ENCODE peak calls at places on chromosomes 13 and 19, in four cellular contexts. One of them, this sample, is unnamed.

GRCh38 chr19:811511-812048 is 10.2 kb downstream of the PLPPR3 start:
- DNase-seq in naive thymus-derived CD4-positive, alpha-beta T cell: no peak
- DNase-seq in NCI-H1105: no peak
- DNase-seq in iPS-NIHi11: peak; percentile 42
- DNase-seq in this sample: no peak

GRCh38 chr13:30477346-30478235 is 11.9 kb upstream of the HMGB1 start:
- DNase-seq in iPS-NIHi11: no peak
- DNase-seq in NCI-H1105: no peak
- DNase-seq in naive thymus-derived CD4-positive, alpha-beta T cell: no peak
- DNase-seq in this sample: no peak

GRCh38 chr19:50703915-50704548 is 15.6 kb downstream of the SHANK1 start:
- DNase-seq in NCI-H1105: peak; percentile 26
- DNase-seq in naive thymus-derived CD4-positive, alpha-beta T cell: no peak
- DNase-seq in iPS-NIHi11: peak; percentile 53
- DNase-seq in this sample: peak; percentile 80

GRCh38 chr13:98487522-98487921 is 89.4 kb downstream of the STK24 start:
- DNase-seq in NCI-H1105: no peak
- DNase-seq in iPS-NIHi11: no peak
- DNase-seq in naive thymus-derived CD4-positive, alpha-beta T cell: no peak
- DNase-seq in this sample: no peak

GRCh38 chr13:29707876-29708543 is 112.5 kb upstream of the SLC7A1 start:
- DNase-seq in iPS-NIHi11: peak; percentile 76
- DNase-seq in NCI-H1105: no peak
- DNase-seq in naive thymus-derived CD4-positive, alpha-beta T cell: no peak
- DNase-seq in this sample: peak; percentile 37

GRCh38 chr13:23159587-23160240 is 21.1 kb upstream of the SGCG start:
- DNase-seq in iPS-NIHi11: peak; percentile 71
- DNase-seq in naive thymus-derived CD4-positive, alpha-beta T cell: no peak
- DNase-seq in NCI-H1105: no peak
- DNase-seq in this sample: peak; percentile 88

GRCh38 chr13:94617389-94618000 is 15.8 kb downstream of the GPR180 start:
- DNase-seq in naive thymus-derived CD4-positive, alpha-beta T cell: no peak
- DNase-seq in iPS-NIHi11: no peak
- DNase-seq in NCI-H1105: no peak
- DNase-seq in this sample: peak; percentile 45

GRCh38 chr13:24313449-24313848 is 4.1 kb downstream of the C1QTNF9 start:
- DNase-seq in iPS-NIHi11: no peak
- DNase-seq in NCI-H1105: no peak
- DNase-seq in naive thymus-derived CD4-positive, alpha-beta T cell: no peak
- DNase-seq in this sample: no peak

GRCh38 chr13:66365101-66365500 is 865.0 kb downstream of the PCDH9 start:
- DNase-seq in NCI-H1105: no peak
- DNase-seq in iPS-NIHi11: no peak
- DNase-seq in naive thymus-derived CD4-positive, alpha-beta T cell: no peak
- DNase-seq in this sample: no peak

This sample was measured in left kidney.